ENCODE peak calls at places on chromosomes 16 and 17, in six cellular contexts. I, G, J, Q, F and B are unnamed samples.

GRCh38 chr16:49019081-49019633 is 262.5 kb downstream of the CBLN1 start:
- DNase-seq in I (peak), G (peak), J (peak), Q (no peak), F (no peak), B (peak)

GRCh38 chr17:51056813-51057510 is 63.7 kb downstream of the SPAG9 start:
- DNase-seq in I (peak), G (peak), J (peak), Q (peak), F (no peak), B (peak)

GRCh38 chr17:77454560-77455095 is 313.9 kb downstream of the SEC14L1 start:
- DNase-seq in I (no peak), G (no peak), J (peak), Q (peak), F (no peak), B (no peak)

GRCh38 chr16:78654929-78655328 is 555.5 kb downstream of the WWOX start:
- DNase-seq in I (no peak), G (no peak), J (no peak), Q (no peak), F (no peak), B (no peak)

GRCh38 chr17:27332485-27333409 is 38.8 kb downstream of the WSB1 start:
- DNase-seq in I (peak), G (peak), J (peak), Q (peak), F (peak), B (peak)

GRCh38 chr17:5635949-5636348 is 51.6 kb upstream of the NLRP1 start:
- DNase-seq in I (no peak), G (no peak), J (no peak), Q (no peak), F (no peak), B (no peak)

GRCh38 chr16:17273142-17273561 is 197.6 kb downstream of the XYLT1 start:
- DNase-seq in I (peak), G (no peak), J (peak), Q (no peak), F (no peak), B (no peak)

GRCh38 chr16:23410176-23410575 is 42.8 kb downstream of the COG7 start:
- DNase-seq in I (peak), G (no peak), J (peak), Q (no peak), F (no peak), B (no peak)

GRCh38 chr16:30760160-30760559 is 1.7 kb downstream of the CFAP119 start:
- DNase-seq in I (no peak), G (no peak), J (no peak), Q (no peak), F (no peak), B (no peak)

GRCh38 chr17:8304181-8304910 is 5.7 kb upstream of the ARHGEF15 start:
- DNase-seq in I (no peak), G (no peak), J (no peak), Q (no peak), F (no peak), B (no peak)

GRCh38 chr16:86104537-86105048 is 205.6 kb downstream of the IRF8 start:
- DNase-seq in I (no peak), G (no peak), J (no peak), Q (no peak), F (no peak), B (no peak)

GRCh38 chr16:64092284-64092683 is 1029.6 kb downstream of the CDH11 start:
- DNase-seq in I (peak), G (no peak), J (no peak), Q (peak), F (no peak), B (no peak)

GRCh38 chr17:61753696-61754095 is 109.6 kb downstream of the BRIP1 start:
- DNase-seq in I (no peak), G (no peak), J (no peak), Q (no peak), F (no peak), B (no peak)

DNA sequence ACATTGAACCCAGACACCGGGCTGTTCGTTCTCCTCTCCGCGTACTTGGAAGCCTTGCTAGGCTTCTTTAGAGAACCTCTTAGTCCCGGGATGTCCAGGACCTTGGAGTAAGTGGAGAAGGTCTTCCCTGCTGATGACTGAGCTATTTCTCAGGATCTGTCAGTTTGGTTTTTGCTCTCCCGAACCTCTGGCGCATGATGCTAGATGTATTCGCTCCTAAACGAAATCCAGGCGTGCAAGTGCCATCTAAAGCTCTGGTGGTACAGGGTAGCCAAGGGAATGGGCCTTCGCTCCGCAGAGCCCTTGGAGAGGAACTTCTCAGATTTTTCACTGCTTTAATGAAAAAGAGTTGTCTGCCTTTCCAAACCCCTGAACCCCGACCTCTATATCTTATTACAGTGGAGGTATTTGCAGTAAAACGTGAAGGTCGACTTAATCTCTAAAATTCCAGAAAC is 544 bp downstream of the VMP1 start:
- DNase-seq in I (no peak), G (no peak), J (no peak), Q (no peak), F (no peak), B (peak)
- H2BK120ac ChIP-seq in I (peak), G (no peak), J (no peak), Q (no peak), F (no peak), B (no peak)

GRCh38 chr16:67758966-67759365 is 39.9 kb upstream of the GFOD2 start:
- DNase-seq in I (no peak), G (no peak), J (no peak), Q (no peak), F (no peak), B (no peak)

GRCh38 chr16:67760206-67760605 is 41.1 kb upstream of the GFOD2 start:
- DNase-seq in I (no peak), G (no peak), J (no peak), Q (no peak), F (no peak), B (no peak)

GRCh38 chr16:67760831-67761230 is 41.7 kb upstream of the GFOD2 start:
- DNase-seq in I (no peak), G (no peak), J (no peak), Q (no peak), F (no peak), B (no peak)

GRCh38 chr16:67761924-67762323 is 42.8 kb upstream of the GFOD2 start:
- DNase-seq in I (no peak), G (no peak), J (no peak), Q (no peak), F (no peak), B (no peak)

GRCh38 chr16:67758006-67758405 is 38.9 kb upstream of the GFOD2 start:
- DNase-seq in I (no peak), G (no peak), J (no peak), Q (no peak), F (no peak), B (no peak)
- H2BK15ac ChIP-seq in I (no peak), G (no peak), J (no peak), Q (no peak), F (no peak), B (no peak)

GRCh38 chr17:1576500-1576899 is 13.9 kb upstream of the PITPNA start:
- DNase-seq in I (no peak), G (no peak), J (no peak), Q (no peak), F (no peak), B (no peak)

GRCh38 chr17:1573932-1574696 is 11.5 kb upstream of the PITPNA start:
- DNase-seq in I (peak), G (peak), J (peak), Q (peak), F (no peak), B (peak)

GRCh38 chr17:1577657-1578428 is 15.3 kb upstream of the PITPNA start:
- DNase-seq in I (no peak), G (no peak), J (no peak), Q (no peak), F (no peak), B (no peak)

GRCh38 chr17:1574697-1575471 is 12.3 kb upstream of the PITPNA start:
- DNase-seq in I (no peak), G (peak), J (peak), Q (no peak), F (no peak), B (no peak)

DNA sequence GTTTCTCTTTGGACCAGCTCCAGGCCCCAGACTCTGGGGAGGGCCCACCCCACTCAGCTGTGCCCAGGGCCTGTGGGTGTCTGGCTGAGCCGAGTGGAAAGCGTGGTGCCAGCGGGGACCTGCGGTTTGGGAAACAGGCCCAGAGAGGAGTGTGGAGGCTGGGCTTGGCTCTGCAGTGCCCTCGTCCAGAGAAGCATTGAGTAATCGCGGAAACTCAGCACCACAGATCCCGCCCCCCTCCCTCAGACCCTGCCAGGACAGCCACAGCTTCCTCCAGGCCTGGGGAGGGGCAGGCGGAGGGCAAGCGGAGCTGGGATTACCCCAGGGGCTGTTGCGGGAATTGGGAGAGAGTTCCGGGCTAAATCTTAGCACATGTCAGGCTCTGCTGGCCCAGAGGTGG is 14.6 kb upstream of the PITPNA start:
- DNase-seq in I (peak), G (peak), J (peak), Q (peak), F (no peak), B (no peak)
- H2BK120ac ChIP-seq in I (peak), G (no peak), J (no peak), Q (peak), F (no peak), B (no peak)

GRCh38 chr17:33126086-33126485 is 134.4 kb downstream of the SPACA3 start:
- DNase-seq in I (no peak), G (no peak), J (no peak), Q (no peak), F (no peak), B (no peak)

GRCh38 chr17:33121756-33122155 is 130.1 kb downstream of the SPACA3 start:
- DNase-seq in I (no peak), G (no peak), J (no peak), Q (no peak), F (no peak), B (no peak)

GRCh38 chr17:33124871-33125551 is 133.4 kb downstream of the SPACA3 start:
- DNase-seq in I (no peak), G (no peak), J (no peak), Q (no peak), F (no peak), B (no peak)

GRCh38 chr17:33125552-33125950 is 133.9 kb downstream of the SPACA3 start:
- DNase-seq in I (no peak), G (no peak), J (no peak), Q (no peak), F (no peak), B (no peak)

DNA sequence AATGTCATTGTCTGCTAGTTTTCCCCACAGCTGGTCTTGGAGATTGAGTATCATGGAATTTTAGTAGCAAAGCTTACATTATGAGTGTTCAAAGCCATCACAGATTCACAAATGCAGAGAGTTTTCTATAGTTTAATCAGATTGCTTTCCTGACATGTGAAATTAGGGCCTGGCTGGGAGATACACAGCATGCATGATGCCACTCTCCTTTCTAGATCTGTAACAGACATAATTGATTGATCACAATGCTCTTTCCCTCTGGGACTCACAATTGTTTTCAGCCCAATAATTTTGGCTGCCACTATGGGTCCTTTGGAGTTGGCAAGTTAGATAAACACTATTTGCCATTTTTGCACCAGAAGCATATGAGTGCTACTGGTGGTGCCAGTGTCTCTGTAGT is 132.5 kb downstream of the SPACA3 start:
- DNase-seq in I (no peak), G (no peak), J (no peak), Q (no peak), F (no peak), B (no peak)
- H2BK15ac ChIP-seq in I (no peak), G (no peak), J (no peak), Q (no peak), F (no peak), B (no peak)

GRCh38 chr16:71489122-71489521 is at the start of gene ZNF19:
- DNase-seq in I (no peak), G (peak), J (no peak), Q (no peak), F (no peak), B (no peak)

GRCh38 chr16:71482569-71482968 is 6.6 kb downstream of the ZNF19 start:
- DNase-seq in I (no peak), G (no peak), J (no peak), Q (no peak), F (no peak), B (no peak)

GRCh38 chr16:71479420-71479819 is 9.7 kb downstream of the ZNF19 start:
- DNase-seq in I (peak), G (peak), J (peak), Q (peak), F (no peak), B (no peak)

GRCh38 chr16:71484006-71484893 is 4.9 kb downstream of the ZNF19 start:
- DNase-seq in I (peak), G (peak), J (peak), Q (peak), F (no peak), B (peak)
- H2BK120ac ChIP-seq in I (peak), G (no peak), J (no peak), Q (no peak), F (no peak), B (no peak)

GRCh38 chr16:83727751-83728352 is 79.9 kb upstream of the HSBP1 start:
- DNase-seq in I (no peak), G (no peak), J (no peak), Q (no peak), F (no peak), B (no peak)

GRCh38 chr16:83730812-83731211 is 77.0 kb upstream of the HSBP1 start:
- DNase-seq in I (no peak), G (no peak), J (no peak), Q (no peak), F (no peak), B (no peak)

GRCh38 chr16:83725313-83725712 is 82.5 kb upstream of the HSBP1 start:
- DNase-seq in I (no peak), G (no peak), J (no peak), Q (no peak), F (no peak), B (no peak)

GRCh38 chr16:83727018-83727417 is 80.8 kb upstream of the HSBP1 start:
- DNase-seq in I (peak), G (no peak), J (no peak), Q (peak), F (no peak), B (no peak)

GRCh38 chr16:83728518-83728917 is 79.3 kb upstream of the HSBP1 start:
- DNase-seq in I (no peak), G (no peak), J (no peak), Q (no peak), F (no peak), B (no peak)
- H2BK15ac ChIP-seq in I (no peak), G (no peak), J (no peak), Q (no peak), F (no peak), B (no peak)

GRCh38 chr17:64507418-64507766 is 615 bp downstream of the CEP95 start:
- DNase-seq in I (peak), G (peak), J (peak), Q (peak), F (no peak), B (peak)
- H2BK120ac ChIP-seq in I (peak), G (no peak), J (no peak), Q (peak), F (no peak), B (peak)

DNA sequence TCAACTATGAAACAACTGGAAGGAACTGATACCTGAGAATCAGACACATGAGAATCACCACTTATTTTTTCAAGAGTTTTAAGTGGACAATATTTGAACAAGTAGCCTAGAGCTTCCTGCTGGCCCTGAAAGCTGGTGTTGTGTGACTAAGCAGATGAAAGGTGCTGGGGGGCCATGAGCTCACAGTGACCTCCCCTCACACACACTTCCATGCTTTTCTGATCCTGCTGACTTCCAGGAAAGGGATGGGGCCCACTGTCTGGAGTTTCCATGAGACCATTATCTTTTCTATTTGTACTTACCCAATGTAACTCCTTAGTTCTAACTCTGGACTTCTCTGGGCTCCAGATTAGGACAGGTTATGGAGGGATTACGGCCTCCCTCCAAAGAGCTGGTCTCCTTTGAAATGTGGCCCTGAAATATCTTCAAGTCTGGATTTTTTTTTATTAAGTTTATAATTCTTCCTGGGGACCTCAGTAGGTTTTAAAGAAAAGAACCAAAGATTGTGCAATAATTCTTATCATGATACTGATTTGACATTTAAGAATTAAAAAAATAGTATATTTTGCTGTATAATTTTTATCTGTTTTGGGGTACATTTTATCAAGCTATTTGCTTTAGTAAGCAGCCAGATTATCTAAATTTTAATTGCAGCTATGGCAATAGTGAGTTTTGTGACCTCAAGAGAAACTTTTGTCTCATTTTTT is 4.9 kb downstream of the CAPNS2 start:
- DNase-seq in I (no peak), G (no peak), J (no peak), Q (no peak), F (no peak), B (no peak)
- H2BK15ac ChIP-seq in I (no peak), G (no peak), J (no peak), Q (no peak), F (no peak), B (no peak)

DNA sequence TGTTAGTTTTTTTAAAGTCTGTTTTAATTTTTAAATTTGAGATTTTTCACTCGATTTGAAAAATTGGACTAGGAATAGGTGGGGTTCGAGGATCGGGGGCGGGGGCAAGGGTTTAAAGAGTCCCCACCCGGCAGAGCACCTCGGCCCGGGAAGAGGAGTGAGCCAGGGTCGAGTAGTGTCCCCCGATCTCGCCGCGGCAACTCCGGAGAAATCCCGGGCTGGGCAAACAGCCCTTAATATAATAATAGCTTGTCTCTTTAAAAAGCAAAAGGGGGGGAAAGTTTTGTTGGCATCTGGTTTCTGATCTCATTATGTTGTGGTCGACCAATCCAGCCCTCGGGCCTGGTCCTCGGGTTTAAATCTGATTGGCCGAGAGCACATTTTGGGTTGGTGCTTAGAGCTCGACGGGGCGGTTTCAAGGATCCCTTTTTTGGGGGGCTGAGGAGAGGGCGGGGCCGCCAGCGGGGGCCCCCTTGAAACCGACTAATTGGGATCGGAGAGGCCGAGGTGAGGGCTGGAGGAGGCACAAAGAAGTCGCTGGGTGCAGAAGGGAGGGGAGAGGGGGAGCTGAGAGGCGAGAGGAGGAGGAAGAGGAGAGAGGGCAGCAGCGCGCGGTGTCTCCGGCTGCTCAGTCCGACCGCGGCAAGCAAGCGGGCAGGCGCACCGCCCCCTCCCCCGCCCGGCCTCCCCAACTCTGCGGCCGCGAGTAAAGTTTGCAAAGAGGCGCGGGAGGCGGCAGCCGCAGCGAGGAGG is at the start of gene FZD2:
- DNase-seq in I (peak), G (peak), J (peak), Q (peak), F (peak), B (peak)
- H2BK120ac ChIP-seq in I (peak), G (peak), J (peak), Q (peak), F (peak), B (peak)

GRCh38 chr16:69334696-69335095 is 4.3 kb upstream of the PDF start:
- DNase-seq in I (no peak), G (no peak), J (no peak), Q (no peak), F (no peak), B (no peak)

GRCh38 chr16:69344171-69344570 is 4.6 kb downstream of the NIP7 start:
- DNase-seq in I (no peak), G (no peak), J (no peak), Q (no peak), F (no peak), B (no peak)

GRCh38 chr16:69339289-69340094 is at the start of the genes COG8 and NIP7:
- DNase-seq in I (peak), G (peak), J (peak), Q (peak), F (peak), B (peak)

GRCh38 chr16:69338557-69339288 is 641 bp downstream of the COG8 start:
- DNase-seq in I (no peak), G (no peak), J (no peak), Q (no peak), F (no peak), B (no peak)

GRCh38 chr16:69340095-69340644 is 598 bp downstream of the NIP7 start:
- DNase-seq in I (peak), G (no peak), J (peak), Q (peak), F (no peak), B (no peak)
- H2BK15ac ChIP-seq in I (no peak), G (no peak), J (no peak), Q (no peak), F (no peak), B (no peak)